ENCODE peak calls at places on chromosomes 2 and 18, in five cellular contexts. Z, Q, O, D and X are unnamed samples.

GRCh38 chr18:35463050-35463449 is 34.7 kb downstream of the INO80C start:
- DNase-seq in Z (no peak), Q (no peak), O (no peak), D (peak; percentile 36), X (no peak)

GRCh38 chr2:59584958-59585357 is 968.5 kb downstream of the BCL11A start:
- DNase-seq in Z (no peak), Q (no peak), O (peak; percentile 56), D (no peak), X (peak; percentile 9)

GRCh38 chr2:11710210-11710609 is 36.2 kb upstream of the LPIN1 start:
- DNase-seq in Z (peak; percentile 60), Q (no peak), O (no peak), D (peak; percentile 92), X (peak; percentile 88)

GRCh38 chr2:108575132-108575966 is 41.1 kb downstream of the LIMS1 start:
- DNase-seq in Z (no peak), Q (peak; percentile 46), O (no peak), D (peak; percentile 84), X (peak; percentile 46)

GRCh38 chr2:216735661-216736060 is 40.3 kb upstream of the IGFBP5 start:
- DNase-seq in Z (no peak), Q (no peak), O (no peak), D (no peak), X (no peak)

GRCh38 chr2:172704072-172704936 is 31.3 kb upstream of the RAPGEF4 start:
- DNase-seq in Z (no peak), Q (no peak), O (peak; percentile 55), D (peak; percentile 28), X (peak; percentile 50)

GRCh38 chr2:25454824-25455611 is 113.3 kb upstream of the DNMT3A start:
- DNase-seq in Z (no peak), Q (no peak), O (no peak), D (no peak), X (no peak)

GRCh38 chr2:67649331-67650071 is 252.4 kb downstream of the ETAA1 start:
- DNase-seq in Z (peak; percentile 22), Q (no peak), O (peak; percentile 36), D (peak; percentile 95), X (peak; percentile 27)

GRCh38 chr2:97965146-97965545 is 30.6 kb downstream of the TMEM131 start:
- DNase-seq in Z (no peak), Q (no peak), O (no peak), D (no peak), X (no peak)

GRCh38 chr2:45055261-45055660 is 46.0 kb upstream of the SIX2 start:
- DNase-seq in Z (no peak), Q (no peak), O (no peak), D (peak; percentile 14), X (no peak)

GRCh38 chr2:45047301-45047700 is 38.0 kb upstream of the SIX2 start:
- DNase-seq in Z (no peak), Q (no peak), O (no peak), D (no peak), X (no peak)

GRCh38 chr2:45046786-45047185 is 37.5 kb upstream of the SIX2 start:
- DNase-seq in Z (no peak), Q (no peak), O (no peak), D (peak; percentile 13), X (no peak)

GRCh38 chr2:45049937-45050336 is 40.7 kb upstream of the SIX2 start:
- DNase-seq in Z (no peak), Q (no peak), O (no peak), D (no peak), X (no peak)

GRCh38 chr2:45052388-45052928 is 43.2 kb upstream of the SIX2 start:
- DNase-seq in Z (no peak), Q (no peak), O (no peak), D (no peak), X (no peak)
- H3K4me3 ChIP-seq in Z (no peak overlapping the region), Q (no peak overlapping the region), O (no peak overlapping the region), D (no peak overlapping the region), X (no peak overlapping the region)

DNA sequence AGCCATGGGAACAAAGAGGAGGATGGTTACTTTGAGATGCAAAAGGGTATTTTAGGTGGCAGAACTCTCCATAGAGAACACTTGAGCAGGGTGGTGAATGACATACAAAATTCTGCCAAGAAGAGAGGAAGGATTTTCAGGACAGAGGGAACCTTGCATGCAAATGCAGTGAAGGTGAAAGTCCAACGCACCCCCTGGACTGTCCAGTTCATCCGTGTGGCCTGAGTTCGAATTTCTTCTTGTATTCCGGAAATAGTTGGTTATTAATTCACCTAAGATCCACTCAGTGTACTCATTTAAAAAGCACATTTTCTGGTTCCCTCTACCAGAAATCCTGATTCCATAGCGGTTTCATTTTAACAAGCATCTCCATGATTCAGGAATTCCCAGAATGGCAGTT is 5.5 kb downstream of the AOX1 start:
- DNase-seq in Z (no peak), Q (no peak), O (no peak), D (no peak), X (no peak)
- TF ChIP-seq CTCF in Z (no peak), Q (no peak), O (no peak), D (no peak), X (no peak)

DNA sequence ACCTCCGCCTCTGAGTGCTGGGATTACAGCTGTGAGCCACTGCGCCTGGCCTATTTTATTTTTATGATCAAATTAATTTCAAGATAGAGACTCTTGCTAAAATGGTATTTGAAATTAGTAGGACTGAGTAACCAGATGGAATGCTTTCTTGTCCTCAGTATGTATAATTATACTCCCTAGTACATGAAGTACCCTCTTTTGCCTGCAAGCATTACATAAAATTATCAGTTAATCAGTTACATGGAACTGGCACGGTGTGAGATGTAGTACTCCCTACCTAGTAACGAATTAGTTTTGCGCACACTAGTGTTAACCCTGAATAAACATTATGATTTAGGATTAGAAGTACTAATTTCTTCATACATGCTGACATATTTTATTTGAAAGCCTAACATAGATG is 41.6 kb downstream of the RBBP8 start:
- DNase-seq in Z (no peak), Q (no peak), O (no peak), D (no peak), X (no peak)
- H3K4me3 ChIP-seq in Z (no peak overlapping the region), Q (no peak overlapping the region), O (no peak overlapping the region), D (no peak overlapping the region), X (no peak overlapping the region)

GRCh38 chr2:36695746-36696415 is 626 bp upstream of the VIT start:
- DNase-seq in Z (no peak), Q (no peak), O (no peak), D (peak; percentile 69), X (peak; percentile 57)
- TF ChIP-seq CTCF in Z (peak; percentile 22), Q (peak; percentile 60), O (peak; percentile 44), D (peak; percentile 63), X (peak; percentile 38)